ENCODE peak calls at places on chromosomes 4 and X, in eight cellular contexts. One of them, this sample, is unnamed. For H3K4me1, the result is how much of the 10 kb centered on the place peaks cover.

GRCh38 chrX:38627683-38628082 is 66.3 kb downstream of the TSPAN7 start:
- DNase-seq in transverse colon: peak
- DNase-seq in breast epithelium: no peak
- DNase-seq in suprapubic skin: no peak
- DNase-seq in HCT116: peak
- DNase-seq in esophagus muscularis mucosa: no peak
- DNase-seq in stomach: no peak
- DNase-seq in upper lobe of left lung: no peak
- DNase-seq in this sample: no peak

GRCh38 chrX:135973025-135973547 is 702 bp downstream of the MMGT1 start:
- DNase-seq in suprapubic skin: no peak
- DNase-seq in upper lobe of left lung: no peak
- DNase-seq in HCT116: no peak
- DNase-seq in esophagus muscularis mucosa: no peak
- DNase-seq in transverse colon: peak
- DNase-seq in stomach: no peak
- DNase-seq in breast epithelium: no peak
- DNase-seq in this sample: no peak

GRCh38 chr4:33063238-33063637 is 2343.1 kb downstream of the PCDH7 start:
- DNase-seq in esophagus muscularis mucosa: no peak
- DNase-seq in stomach: no peak
- DNase-seq in breast epithelium: no peak
- DNase-seq in suprapubic skin: no peak
- DNase-seq in transverse colon: no peak
- DNase-seq in upper lobe of left lung: no peak
- DNase-seq in HCT116: no peak
- DNase-seq in this sample: no peak

GRCh38 chrX:1283750-1284149 is 15.1 kb downstream of the CSF2RA start:
- DNase-seq in breast epithelium: no peak
- DNase-seq in HCT116: no peak
- DNase-seq in stomach: no peak
- DNase-seq in esophagus muscularis mucosa: no peak
- DNase-seq in suprapubic skin: no peak
- DNase-seq in upper lobe of left lung: no peak
- DNase-seq in transverse colon: no peak
- DNase-seq in this sample: no peak

GRCh38 chrX:9786839-9787635 is 808 bp downstream of the SHROOM2 start:
- DNase-seq in upper lobe of left lung: no peak
- DNase-seq in esophagus muscularis mucosa: no peak
- DNase-seq in transverse colon: no peak
- DNase-seq in HCT116: no peak
- DNase-seq in breast epithelium: no peak
- DNase-seq in stomach: no peak
- DNase-seq in suprapubic skin: no peak
- DNase-seq in this sample: peak

GRCh38 chr4:7876096-7876993 is 63.3 kb downstream of the AFAP1 start:
- DNase-seq in transverse colon: no peak
- DNase-seq in HCT116: no peak
- DNase-seq in esophagus muscularis mucosa: no peak
- DNase-seq in stomach: no peak
- DNase-seq in suprapubic skin: no peak
- DNase-seq in upper lobe of left lung: no peak
- DNase-seq in breast epithelium: no peak
- DNase-seq in this sample: no peak

GRCh38 chrX:47885501-47885900 is 48.8 kb downstream of the ZNF81 start:
- DNase-seq in HCT116: no peak
- DNase-seq in esophagus muscularis mucosa: no peak
- DNase-seq in upper lobe of left lung: no peak
- DNase-seq in suprapubic skin: no peak
- DNase-seq in transverse colon: no peak
- DNase-seq in stomach: no peak
- DNase-seq in breast epithelium: no peak
- DNase-seq in this sample: no peak

GRCh38 chr4:176150283-176150682 is 45.1 kb downstream of the SPATA4 start:
- DNase-seq in stomach: no peak
- DNase-seq in esophagus muscularis mucosa: no peak
- DNase-seq in suprapubic skin: no peak
- DNase-seq in breast epithelium: no peak
- DNase-seq in transverse colon: no peak
- DNase-seq in HCT116: peak
- DNase-seq in upper lobe of left lung: no peak
- DNase-seq in this sample: no peak

GRCh38 chr4:60790608-60791007 is 409.5 kb upstream of the ADGRL3 start:
- DNase-seq in transverse colon: no peak
- DNase-seq in upper lobe of left lung: no peak
- DNase-seq in breast epithelium: no peak
- DNase-seq in HCT116: no peak
- DNase-seq in stomach: no peak
- DNase-seq in esophagus muscularis mucosa: no peak
- DNase-seq in suprapubic skin: no peak
- DNase-seq in this sample: no peak

GRCh38 chr4:87078987-87079469 is 141.4 kb downstream of the KLHL8 start:
- DNase-seq in transverse colon: no peak
- DNase-seq in stomach: no peak
- DNase-seq in suprapubic skin: peak
- DNase-seq in breast epithelium: no peak
- DNase-seq in esophagus muscularis mucosa: no peak
- DNase-seq in HCT116: no peak
- DNase-seq in upper lobe of left lung: no peak
- DNase-seq in this sample: no peak

GRCh38 chr4:75995727-75996126 is 5.0 kb upstream of the SDAD1 start:
- DNase-seq in HCT116: peak
- DNase-seq in upper lobe of left lung: no peak
- DNase-seq in transverse colon: no peak
- DNase-seq in stomach: no peak
- DNase-seq in esophagus muscularis mucosa: peak
- DNase-seq in breast epithelium: no peak
- DNase-seq in suprapubic skin: no peak
- DNase-seq in this sample: no peak

GRCh38 chr4:108036252-108036651 is 46.6 kb downstream of the HADH start:
- DNase-seq in stomach: no peak
- DNase-seq in HCT116: no peak
- DNase-seq in transverse colon: peak
- DNase-seq in upper lobe of left lung: no peak
- DNase-seq in suprapubic skin: no peak
- DNase-seq in breast epithelium: no peak
- DNase-seq in esophagus muscularis mucosa: no peak
- DNase-seq in this sample: no peak

GRCh38 chrX:77930581-77930980 is 20.1 kb downstream of the ATP7A start:
- DNase-seq in stomach: no peak
- DNase-seq in esophagus muscularis mucosa: no peak
- DNase-seq in suprapubic skin: no peak
- DNase-seq in HCT116: no peak
- DNase-seq in breast epithelium: no peak
- DNase-seq in upper lobe of left lung: no peak
- DNase-seq in transverse colon: no peak
- DNase-seq in this sample: no peak

GRCh38 chrX:14028473-14028872 is 1.2 kb downstream of the GEMIN8 start:
- DNase-seq in HCT116: no peak
- DNase-seq in breast epithelium: no peak
- DNase-seq in upper lobe of left lung: no peak
- DNase-seq in transverse colon: no peak
- DNase-seq in stomach: no peak
- DNase-seq in esophagus muscularis mucosa: no peak
- DNase-seq in suprapubic skin: no peak
- DNase-seq in this sample: no peak

GRCh38 chr4:77800483-77801259 is 18.5 kb downstream of the CNOT6L start:
- DNase-seq in breast epithelium: no peak
- DNase-seq in transverse colon: no peak
- DNase-seq in suprapubic skin: no peak
- DNase-seq in esophagus muscularis mucosa: no peak
- DNase-seq in HCT116: no peak
- DNase-seq in stomach: no peak
- DNase-seq in upper lobe of left lung: no peak
- DNase-seq in this sample: no peak

GRCh38 chrX:119516157-119516702 is 48.0 kb downstream of the SLC25A5 start:
- DNase-seq in suprapubic skin: no peak
- DNase-seq in breast epithelium: no peak
- DNase-seq in HCT116: peak
- DNase-seq in upper lobe of left lung: no peak
- DNase-seq in esophagus muscularis mucosa: no peak
- DNase-seq in transverse colon: peak
- DNase-seq in stomach: no peak
- DNase-seq in this sample: no peak

GRCh38 chr4:121764702-121765367 is at the start of gene SMIM43:
- DNase-seq in esophagus muscularis mucosa: no peak
- DNase-seq in suprapubic skin: no peak
- DNase-seq in upper lobe of left lung: peak
- DNase-seq in stomach: no peak
- DNase-seq in HCT116: no peak
- DNase-seq in transverse colon: no peak
- DNase-seq in breast epithelium: no peak
- DNase-seq in this sample: no peak

GRCh38 chr4:6225469-6225868 is 25.1 kb upstream of the JAKMIP1 start:
- DNase-seq in transverse colon: no peak
- DNase-seq in suprapubic skin: no peak
- DNase-seq in stomach: peak
- DNase-seq in breast epithelium: peak
- DNase-seq in esophagus muscularis mucosa: no peak
- DNase-seq in HCT116: no peak
- DNase-seq in upper lobe of left lung: no peak
- DNase-seq in this sample: no peak

GRCh38 chr4:85952982-85953650 is 406.7 kb downstream of the MAPK10 start:
- DNase-seq in breast epithelium: no peak
- DNase-seq in stomach: no peak
- DNase-seq in esophagus muscularis mucosa: no peak
- DNase-seq in upper lobe of left lung: no peak
- DNase-seq in suprapubic skin: no peak
- DNase-seq in HCT116: no peak
- DNase-seq in transverse colon: no peak
- DNase-seq in this sample: no peak

GRCh38 chrX:154800508-154801207 is 4.6 kb downstream of the MPP1 start:
- DNase-seq in suprapubic skin: no peak
- DNase-seq in upper lobe of left lung: no peak
- DNase-seq in breast epithelium: no peak
- DNase-seq in esophagus muscularis mucosa: no peak
- DNase-seq in stomach: no peak
- DNase-seq in transverse colon: no peak
- DNase-seq in HCT116: no peak
- DNase-seq in this sample: no peak

GRCh38 chrX:154799554-154800348 is 5.5 kb downstream of the MPP1 start:
- DNase-seq in upper lobe of left lung: peak
- DNase-seq in esophagus muscularis mucosa: no peak
- DNase-seq in breast epithelium: no peak
- DNase-seq in HCT116: no peak
- DNase-seq in transverse colon: peak
- DNase-seq in suprapubic skin: no peak
- DNase-seq in stomach: peak
- DNase-seq in this sample: no peak

GRCh38 chr4:77375866-77376607 is 219.0 kb downstream of the CCNG2 start:
- DNase-seq in stomach: no peak
- DNase-seq in upper lobe of left lung: no peak
- DNase-seq in HCT116: no peak
- DNase-seq in transverse colon: no peak
- DNase-seq in suprapubic skin: no peak
- DNase-seq in breast epithelium: no peak
- DNase-seq in esophagus muscularis mucosa: no peak
- DNase-seq in this sample: no peak

GRCh38 chr4:153661915-153662314 is 22.2 kb upstream of the TLR2 start:
- DNase-seq in esophagus muscularis mucosa: no peak
- DNase-seq in suprapubic skin: no peak
- DNase-seq in HCT116: no peak
- DNase-seq in upper lobe of left lung: no peak
- DNase-seq in stomach: no peak
- DNase-seq in breast epithelium: no peak
- DNase-seq in transverse colon: no peak
- DNase-seq in this sample: no peak

GRCh38 chrX:133246921-133247320 is 28.8 kb upstream of the TFDP3 start:
- DNase-seq in HCT116: no peak
- DNase-seq in upper lobe of left lung: no peak
- DNase-seq in suprapubic skin: no peak
- DNase-seq in breast epithelium: no peak
- DNase-seq in esophagus muscularis mucosa: no peak
- DNase-seq in stomach: no peak
- DNase-seq in transverse colon: no peak
- DNase-seq in this sample: no peak

GRCh38 chrX:133249659-133250058 is 31.5 kb upstream of the TFDP3 start:
- DNase-seq in HCT116: no peak
- DNase-seq in stomach: no peak
- DNase-seq in transverse colon: no peak
- DNase-seq in suprapubic skin: no peak
- DNase-seq in breast epithelium: no peak
- DNase-seq in upper lobe of left lung: no peak
- DNase-seq in esophagus muscularis mucosa: no peak
- DNase-seq in this sample: no peak

GRCh38 chrX:133248177-133248576 is 30.0 kb upstream of the TFDP3 start:
- DNase-seq in suprapubic skin: no peak
- DNase-seq in HCT116: no peak
- DNase-seq in transverse colon: no peak
- DNase-seq in stomach: no peak
- DNase-seq in esophagus muscularis mucosa: no peak
- DNase-seq in breast epithelium: no peak
- DNase-seq in upper lobe of left lung: no peak
- DNase-seq in this sample: no peak

GRCh38 chrX:133254666-133255065 is 36.5 kb upstream of the TFDP3 start:
- DNase-seq in esophagus muscularis mucosa: no peak
- DNase-seq in upper lobe of left lung: no peak
- DNase-seq in transverse colon: no peak
- DNase-seq in breast epithelium: no peak
- DNase-seq in suprapubic skin: no peak
- DNase-seq in stomach: no peak
- DNase-seq in HCT116: no peak
- DNase-seq in this sample: no peak

GRCh38 chrX:133250184-133251080 is 32.3 kb upstream of the TFDP3 start:
- DNase-seq in HCT116: no peak
- DNase-seq in esophagus muscularis mucosa: no peak
- DNase-seq in transverse colon: no peak
- DNase-seq in upper lobe of left lung: no peak
- DNase-seq in stomach: no peak
- DNase-seq in breast epithelium: no peak
- DNase-seq in suprapubic skin: no peak
- DNase-seq in this sample: no peak
- H3K4me1 ChIP-seq in HCT116: under half
- H3K4me1 ChIP-seq in esophagus muscularis mucosa: under half
- H3K4me1 ChIP-seq in transverse colon: under half
- H3K4me1 ChIP-seq in upper lobe of left lung: under half
- H3K4me1 ChIP-seq in stomach: under half
- H3K4me1 ChIP-seq in breast epithelium: under half
- H3K4me1 ChIP-seq in suprapubic skin: under half
- H3K4me1 ChIP-seq in this sample: under half

GRCh38 chr4:70839537-70840093 is at the start of gene GRSF1:
- DNase-seq in esophagus muscularis mucosa: peak
- DNase-seq in suprapubic skin: peak
- DNase-seq in stomach: peak
- DNase-seq in transverse colon: peak
- DNase-seq in HCT116: peak
- DNase-seq in upper lobe of left lung: peak
- DNase-seq in breast epithelium: peak
- DNase-seq in this sample: peak
- TF ChIP-seq POLR2A in esophagus muscularis mucosa: no peak
- TF ChIP-seq POLR2A in suprapubic skin: peak
- TF ChIP-seq POLR2A in stomach: peak
- TF ChIP-seq POLR2A in transverse colon: peak
- TF ChIP-seq POLR2A in HCT116: peak
- TF ChIP-seq POLR2A in upper lobe of left lung: peak
- TF ChIP-seq POLR2A in breast epithelium: no peak
- TF ChIP-seq POLR2A in this sample: peak

GRCh38 chrX:48891402-48892288 is 5.9 kb downstream of the TIMM17B start:
- DNase-seq in upper lobe of left lung: peak
- DNase-seq in suprapubic skin: peak
- DNase-seq in HCT116: peak
- DNase-seq in breast epithelium: peak
- DNase-seq in stomach: peak
- DNase-seq in transverse colon: peak
- DNase-seq in esophagus muscularis mucosa: peak
- DNase-seq in this sample: peak
- TF ChIP-seq POLR2AphosphoS5 in upper lobe of left lung: no peak
- TF ChIP-seq POLR2AphosphoS5 in suprapubic skin: no peak
- TF ChIP-seq POLR2AphosphoS5 in HCT116: peak
- TF ChIP-seq POLR2AphosphoS5 in breast epithelium: peak
- TF ChIP-seq POLR2AphosphoS5 in stomach: no peak
- TF ChIP-seq POLR2AphosphoS5 in transverse colon: peak
- TF ChIP-seq POLR2AphosphoS5 in esophagus muscularis mucosa: peak
- TF ChIP-seq POLR2AphosphoS5 in this sample: peak

GRCh38 chr4:14096406-14096965 is 469.0 kb upstream of the BOD1L1 start:
- DNase-seq in upper lobe of left lung: no peak
- DNase-seq in stomach: no peak
- DNase-seq in HCT116: no peak
- DNase-seq in transverse colon: no peak
- DNase-seq in suprapubic skin: no peak
- DNase-seq in esophagus muscularis mucosa: no peak
- DNase-seq in breast epithelium: no peak
- DNase-seq in this sample: no peak
- H3K4me1 ChIP-seq in upper lobe of left lung: under half
- H3K4me1 ChIP-seq in stomach: under half
- H3K4me1 ChIP-seq in HCT116: under half
- H3K4me1 ChIP-seq in transverse colon: under half
- H3K4me1 ChIP-seq in suprapubic skin: under half
- H3K4me1 ChIP-seq in esophagus muscularis mucosa: under half
- H3K4me1 ChIP-seq in breast epithelium: under half
- H3K4me1 ChIP-seq in this sample: under half